ENCODE peak calls at places on chromosome 4, in nine cellular contexts. C is ELR; E is Right ventricle myocardium superior; N is stimulated activated CD8-positive, alpha-beta memory T cell treated with anti-CD3 and anti-CD28 coated beads, Interleukin-12 subunit alpha, Interleukin-12 subunit beta, amount 100 ng/mL, for 1 hour; P is RCC 7860; F is coronary artery; G is NCI-H1436; U is H4; J is NCI-H1048. Q is an unnamed sample.
A peak's percentile ranks its signal among the peaks of the same experiment; 100 is the strongest.

GRCh38 chr4:168318266-168318895 is at the start of gene DDX60:
- DNase-seq in C (peak; percentile 92), E (peak; percentile 80), N (peak; percentile 83), P (peak; percentile 69), F (peak; percentile 81), G (peak; percentile 60), U (peak; percentile 89), J (peak; percentile 37), Q (peak; percentile 96)

GRCh38 chr4:6221851-6222760 is 21.8 kb upstream of the JAKMIP1 start:
- DNase-seq in C (no peak), E (no peak), N (no peak), P (no peak), F (peak; percentile 36), G (peak; percentile 53), U (no peak), J (no peak), Q (no peak)

GRCh38 chr4:4866124-4866832 is 6.8 kb downstream of the MSX1 start:
- DNase-seq in C (no peak), E (no peak), N (no peak), P (no peak), F (no peak), G (no peak), U (no peak), J (no peak), Q (no peak)

GRCh38 chr4:99076292-99076976 is 12.2 kb downstream of the ADH5 start:
- DNase-seq in C (no peak), E (no peak), N (no peak), P (no peak), F (no peak), G (no peak), U (no peak), J (no peak), Q (no peak)

GRCh38 chr4:37812713-37813112 is 13.8 kb upstream of the PGM2 start:
- DNase-seq in C (peak; percentile 91), E (no peak), N (no peak), P (peak; percentile 89), F (no peak), G (no peak), U (no peak), J (no peak), Q (no peak)

GRCh38 chr4:26321326-26322276 is 787 bp downstream of the RBPJ start:
- DNase-seq in C (peak; percentile 44), E (peak; percentile 45), N (no peak), P (no peak), F (peak; percentile 73), G (no peak), U (no peak), J (no peak), Q (peak; percentile 29)

GRCh38 chr4:76233967-76234678 is 17.4 kb upstream of the FAM47E start:
- DNase-seq in C (no peak), E (no peak), N (no peak), P (no peak), F (no peak), G (no peak), U (no peak), J (no peak), Q (no peak)

GRCh38 chr4:67131224-67131623 is 414.1 kb downstream of the CENPC start:
- DNase-seq in C (no peak), E (no peak), N (no peak), P (no peak), F (no peak), G (no peak), U (no peak), J (no peak), Q (no peak)

GRCh38 chr4:30912098-30912719 is 192.0 kb downstream of the PCDH7 start:
- DNase-seq in C (no peak), E (no peak), N (no peak), P (no peak), F (no peak), G (no peak), U (no peak), J (no peak), Q (no peak)

GRCh38 chr4:6473264-6474052 is 1.0 kb upstream of the PPP2R2C start:
- DNase-seq in C (no peak), E (no peak), N (no peak), P (no peak), F (peak; percentile 57), G (no peak), U (no peak), J (no peak), Q (no peak)

GRCh38 chr4:336099-336892 is 1.3 kb upstream of the ZNF141 start:
- DNase-seq in C (no peak), E (peak; percentile 71), N (no peak), P (no peak), F (peak; percentile 77), G (no peak), U (no peak), J (no peak), Q (no peak)

GRCh38 chr4:154433543-154433942 is 58.1 kb downstream of the DCHS2 start:
- DNase-seq in C (no peak), E (no peak), N (no peak), P (no peak), F (no peak), G (no peak), U (no peak), J (no peak), Q (no peak)

GRCh38 chr4:140968371-140968770 is 164.9 kb downstream of the RNF150 start:
- DNase-seq in C (no peak), E (no peak), N (no peak), P (no peak), F (no peak), G (no peak), U (no peak), J (no peak), Q (no peak)

GRCh38 chr4:185211641-185212040 is 2.2 kb downstream of the SNX25 start:
- DNase-seq in C (no peak), E (no peak), N (no peak), P (no peak), F (no peak), G (no peak), U (no peak), J (no peak), Q (no peak)

GRCh38 chr4:140351778-140352177 is 21.7 kb upstream of the SCOC start:
- DNase-seq in C (no peak), E (no peak), N (no peak), P (no peak), F (no peak), G (no peak), U (no peak), J (no peak), Q (no peak)